ENCODE peak calls at places on chromosomes 11 and 22, in four cellular contexts. One of them, this sample, is unnamed.
A peak's percentile ranks its signal among the peaks of the same experiment; 100 is the strongest.

GRCh38 chr11:65468874-65469333 is 29.9 kb upstream of the MALAT1 start:
- DNase-seq in activated naive CD4-positive, alpha-beta T cell treated with Interleukin-2 at 50 U/mL for 16 hours: peak; percentile 55
- DNase-seq in epithelial cell of esophagus: peak; percentile 96
- DNase-seq in AG09319: no peak
- DNase-seq in this sample: no peak

GRCh38 chr11:46485852-46486443 is 94.4 kb upstream of the CHRM4 start:
- DNase-seq in activated naive CD4-positive, alpha-beta T cell treated with Interleukin-2 at 50 U/mL for 16 hours: no peak
- DNase-seq in epithelial cell of esophagus: no peak
- DNase-seq in AG09319: no peak
- DNase-seq in this sample: no peak

GRCh38 chr22:46829140-46829891 is 66.9 kb downstream of the TBC1D22A start:
- DNase-seq in activated naive CD4-positive, alpha-beta T cell treated with Interleukin-2 at 50 U/mL for 16 hours: no peak
- DNase-seq in epithelial cell of esophagus: peak; percentile 89
- DNase-seq in AG09319: peak; percentile 69
- DNase-seq in this sample: peak; percentile 52

GRCh38 chr11:30635401-30635989 is 49.3 kb upstream of the MPPED2 start:
- DNase-seq in activated naive CD4-positive, alpha-beta T cell treated with Interleukin-2 at 50 U/mL for 16 hours: no peak
- DNase-seq in epithelial cell of esophagus: no peak
- DNase-seq in AG09319: no peak
- DNase-seq in this sample: no peak

GRCh38 chr11:14971865-14972580 is at the start of gene CALCA:
- DNase-seq in activated naive CD4-positive, alpha-beta T cell treated with Interleukin-2 at 50 U/mL for 16 hours: no peak
- DNase-seq in epithelial cell of esophagus: no peak
- DNase-seq in AG09319: no peak
- DNase-seq in this sample: no peak

GRCh38 chr11:95512682-95513081 is 276.9 kb downstream of the FAM76B start:
- DNase-seq in activated naive CD4-positive, alpha-beta T cell treated with Interleukin-2 at 50 U/mL for 16 hours: no peak
- DNase-seq in epithelial cell of esophagus: peak; percentile 96
- DNase-seq in AG09319: peak; percentile 76
- DNase-seq in this sample: no peak

GRCh38 chr11:69303427-69303826 is 9.5 kb downstream of the MYEOV start:
- DNase-seq in activated naive CD4-positive, alpha-beta T cell treated with Interleukin-2 at 50 U/mL for 16 hours: no peak
- DNase-seq in epithelial cell of esophagus: no peak
- DNase-seq in AG09319: no peak
- DNase-seq in this sample: no peak

GRCh38 chr11:6611092-6612007 is 666 bp downstream of the TAF10 start:
- DNase-seq in activated naive CD4-positive, alpha-beta T cell treated with Interleukin-2 at 50 U/mL for 16 hours: peak; percentile 24
- DNase-seq in epithelial cell of esophagus: peak; percentile 7
- DNase-seq in AG09319: no peak
- DNase-seq in this sample: no peak

GRCh38 chr11:101442171-101442570 is 141.6 kb downstream of the TRPC6 start:
- DNase-seq in activated naive CD4-positive, alpha-beta T cell treated with Interleukin-2 at 50 U/mL for 16 hours: no peak
- DNase-seq in epithelial cell of esophagus: no peak
- DNase-seq in AG09319: no peak
- DNase-seq in this sample: no peak

GRCh38 chr11:115321602-115322289 is 182.5 kb downstream of the CADM1 start:
- DNase-seq in activated naive CD4-positive, alpha-beta T cell treated with Interleukin-2 at 50 U/mL for 16 hours: no peak
- DNase-seq in epithelial cell of esophagus: no peak
- DNase-seq in AG09319: no peak
- DNase-seq in this sample: no peak

GRCh38 chr11:133134561-133135173 is 397.6 kb downstream of the OPCML start:
- DNase-seq in activated naive CD4-positive, alpha-beta T cell treated with Interleukin-2 at 50 U/mL for 16 hours: peak; percentile 20
- DNase-seq in epithelial cell of esophagus: peak; percentile 54
- DNase-seq in AG09319: no peak
- DNase-seq in this sample: peak; percentile 30

GRCh38 chr11:119727523-119728081 is 1.4 kb downstream of the NECTIN1 start:
- DNase-seq in activated naive CD4-positive, alpha-beta T cell treated with Interleukin-2 at 50 U/mL for 16 hours: peak; percentile 14
- DNase-seq in epithelial cell of esophagus: peak; percentile 39
- DNase-seq in AG09319: no peak
- DNase-seq in this sample: peak; percentile 15

GRCh38 chr11:38598413-38598812 is 2000.4 kb upstream of the RAG2 start:
- DNase-seq in activated naive CD4-positive, alpha-beta T cell treated with Interleukin-2 at 50 U/mL for 16 hours: no peak
- DNase-seq in epithelial cell of esophagus: no peak
- DNase-seq in AG09319: no peak
- DNase-seq in this sample: no peak

GRCh38 chr11:45405916-45406670 is 120.0 kb upstream of the SYT13 start:
- DNase-seq in activated naive CD4-positive, alpha-beta T cell treated with Interleukin-2 at 50 U/mL for 16 hours: no peak
- DNase-seq in epithelial cell of esophagus: no peak
- DNase-seq in AG09319: no peak
- DNase-seq in this sample: no peak

GRCh38 chr11:73317373-73317772 is 9.3 kb downstream of the ARHGEF17 start:
- DNase-seq in activated naive CD4-positive, alpha-beta T cell treated with Interleukin-2 at 50 U/mL for 16 hours: no peak
- DNase-seq in epithelial cell of esophagus: no peak
- DNase-seq in AG09319: no peak
- DNase-seq in this sample: no peak

GRCh38 chr22:23525510-23525909 is 54.6 kb downstream of the IGLL1 start:
- DNase-seq in activated naive CD4-positive, alpha-beta T cell treated with Interleukin-2 at 50 U/mL for 16 hours: no peak
- DNase-seq in epithelial cell of esophagus: no peak
- DNase-seq in AG09319: no peak
- DNase-seq in this sample: no peak

GRCh38 chr11:19853016-19853415 is 140.4 kb downstream of the NAV2 start:
- DNase-seq in activated naive CD4-positive, alpha-beta T cell treated with Interleukin-2 at 50 U/mL for 16 hours: no peak
- DNase-seq in epithelial cell of esophagus: peak; percentile 30
- DNase-seq in AG09319: no peak
- DNase-seq in this sample: peak; percentile 48

This sample was measured in H54.